ENCODE peak calls at places on chromosome 19, in ten cellular contexts. One of them, this sample, is unnamed.

GRCh38 chr19:10968527-10969081 is 7.8 kb downstream of the SMARCA4 start:
- DNase-seq in cardiac muscle cell: no peak
- DNase-seq in mucosa of gallbladder: no peak
- DNase-seq in activated CD4-positive, CD25-positive, alpha-beta regulatory T cell: no peak
- DNase-seq in germinal center: peak
- DNase-seq in iPS DF 6.9: no peak
- DNase-seq in lower leg skin: no peak
- DNase-seq in MG63: no peak
- DNase-seq in EH: no peak
- DNase-seq in endodermal cell: no peak
- DNase-seq in this sample: peak

GRCh38 chr19:50190439-50190891 is 13.0 kb upstream of the MYH14 start:
- DNase-seq in endodermal cell: no peak
- DNase-seq in MG63: no peak
- DNase-seq in mucosa of gallbladder: peak
- DNase-seq in germinal center: no peak
- DNase-seq in cardiac muscle cell: no peak
- DNase-seq in iPS DF 6.9: no peak
- DNase-seq in lower leg skin: no peak
- DNase-seq in EH: no peak
- DNase-seq in activated CD4-positive, CD25-positive, alpha-beta regulatory T cell: no peak
- DNase-seq in this sample: no peak

GRCh38 chr19:33000510-33000909 is 28.5 kb downstream of the FAAP24 start:
- DNase-seq in activated CD4-positive, CD25-positive, alpha-beta regulatory T cell: no peak
- DNase-seq in lower leg skin: no peak
- DNase-seq in MG63: no peak
- DNase-seq in germinal center: no peak
- DNase-seq in EH: no peak
- DNase-seq in cardiac muscle cell: no peak
- DNase-seq in iPS DF 6.9: no peak
- DNase-seq in mucosa of gallbladder: no peak
- DNase-seq in endodermal cell: no peak
- DNase-seq in this sample: no peak

GRCh38 chr19:55212447-55212846 is 3.1 kb upstream of the PTPRH start:
- DNase-seq in lower leg skin: no peak
- DNase-seq in activated CD4-positive, CD25-positive, alpha-beta regulatory T cell: no peak
- DNase-seq in endodermal cell: peak
- DNase-seq in mucosa of gallbladder: no peak
- DNase-seq in cardiac muscle cell: no peak
- DNase-seq in germinal center: peak
- DNase-seq in MG63: peak
- DNase-seq in EH: no peak
- DNase-seq in iPS DF 6.9: no peak
- DNase-seq in this sample: peak

GRCh38 chr19:43575955-43576451 is 402 bp downstream of the PINLYP start:
- DNase-seq in activated CD4-positive, CD25-positive, alpha-beta regulatory T cell: no peak
- DNase-seq in cardiac muscle cell: no peak
- DNase-seq in EH: no peak
- DNase-seq in lower leg skin: no peak
- DNase-seq in mucosa of gallbladder: no peak
- DNase-seq in endodermal cell: no peak
- DNase-seq in MG63: no peak
- DNase-seq in iPS DF 6.9: no peak
- DNase-seq in germinal center: no peak
- DNase-seq in this sample: no peak

GRCh38 chr19:13835791-13836723 is 40.8 kb downstream of the ZSWIM4 start:
- DNase-seq in cardiac muscle cell: no peak
- DNase-seq in EH: peak
- DNase-seq in activated CD4-positive, CD25-positive, alpha-beta regulatory T cell: no peak
- DNase-seq in iPS DF 6.9: no peak
- DNase-seq in lower leg skin: peak
- DNase-seq in endodermal cell: peak
- DNase-seq in mucosa of gallbladder: no peak
- DNase-seq in MG63: peak
- DNase-seq in germinal center: no peak
- DNase-seq in this sample: peak

GRCh38 chr19:4310247-4311121 is 6.1 kb downstream of the FSD1 start:
- DNase-seq in MG63: no peak
- DNase-seq in cardiac muscle cell: no peak
- DNase-seq in iPS DF 6.9: peak
- DNase-seq in activated CD4-positive, CD25-positive, alpha-beta regulatory T cell: no peak
- DNase-seq in lower leg skin: no peak
- DNase-seq in mucosa of gallbladder: no peak
- DNase-seq in endodermal cell: peak
- DNase-seq in EH: no peak
- DNase-seq in germinal center: no peak
- DNase-seq in this sample: peak

GRCh38 chr19:1761528-1762242 is 8.4 kb downstream of the ONECUT3 start:
- DNase-seq in endodermal cell: peak
- DNase-seq in lower leg skin: no peak
- DNase-seq in mucosa of gallbladder: no peak
- DNase-seq in germinal center: no peak
- DNase-seq in activated CD4-positive, CD25-positive, alpha-beta regulatory T cell: no peak
- DNase-seq in cardiac muscle cell: no peak
- DNase-seq in MG63: no peak
- DNase-seq in EH: no peak
- DNase-seq in iPS DF 6.9: no peak
- DNase-seq in this sample: no peak

This sample was measured in OCI-LY7.